ENCODE peak calls at places on chromosomes 5 and 9, in seven cellular contexts. One of them, this sample, is unnamed.

GRCh38 chr5:1288439-1289335 is 6.2 kb downstream of the TERT start:
- DNase-seq in PC-9: no peak
- DNase-seq in AG08396: no peak
- DNase-seq in astrocyte of the spinal cord: no peak
- DNase-seq in HCT116: no peak
- DNase-seq in fibroblast of pulmonary artery: no peak
- DNase-seq in activated T-cell treated with anti-CD3 and anti-CD28 coated beads for 1 hour: no peak
- DNase-seq in this sample: no peak

GRCh38 chr5:117455236-117456233 is 880.9 kb upstream of the SEMA6A start:
- DNase-seq in PC-9: peak
- DNase-seq in AG08396: no peak
- DNase-seq in astrocyte of the spinal cord: no peak
- DNase-seq in HCT116: peak
- DNase-seq in fibroblast of pulmonary artery: no peak
- DNase-seq in activated T-cell treated with anti-CD3 and anti-CD28 coated beads for 1 hour: no peak
- DNase-seq in this sample: no peak

GRCh38 chr5:125412051-125412560 is 665.7 kb upstream of the ZNF608 start:
- DNase-seq in PC-9: no peak
- DNase-seq in AG08396: no peak
- DNase-seq in astrocyte of the spinal cord: peak
- DNase-seq in HCT116: no peak
- DNase-seq in fibroblast of pulmonary artery: peak
- DNase-seq in activated T-cell treated with anti-CD3 and anti-CD28 coated beads for 1 hour: no peak
- DNase-seq in this sample: peak

GRCh38 chr5:44646016-44646415 is 162.7 kb upstream of the MRPS30 start:
- DNase-seq in PC-9: no peak
- DNase-seq in AG08396: no peak
- DNase-seq in astrocyte of the spinal cord: no peak
- DNase-seq in HCT116: no peak
- DNase-seq in fibroblast of pulmonary artery: no peak
- DNase-seq in activated T-cell treated with anti-CD3 and anti-CD28 coated beads for 1 hour: no peak
- DNase-seq in this sample: no peak

GRCh38 chr9:121863931-121864330 is 212.5 kb downstream of the DAB2IP start:
- DNase-seq in PC-9: no peak
- DNase-seq in AG08396: no peak
- DNase-seq in astrocyte of the spinal cord: no peak
- DNase-seq in HCT116: no peak
- DNase-seq in fibroblast of pulmonary artery: peak
- DNase-seq in activated T-cell treated with anti-CD3 and anti-CD28 coated beads for 1 hour: no peak
- DNase-seq in this sample: no peak

GRCh38 chr5:55692509-55692908 is 19.6 kb downstream of the SLC38A9 start:
- DNase-seq in PC-9: no peak
- DNase-seq in AG08396: no peak
- DNase-seq in astrocyte of the spinal cord: no peak
- DNase-seq in HCT116: no peak
- DNase-seq in fibroblast of pulmonary artery: no peak
- DNase-seq in activated T-cell treated with anti-CD3 and anti-CD28 coated beads for 1 hour: no peak
- DNase-seq in this sample: no peak

GRCh38 chr5:93249651-93250289 is 331.2 kb downstream of the NR2F1-AS1 start:
- DNase-seq in PC-9: peak
- DNase-seq in AG08396: peak
- DNase-seq in astrocyte of the spinal cord: peak
- DNase-seq in HCT116: peak
- DNase-seq in fibroblast of pulmonary artery: peak
- DNase-seq in activated T-cell treated with anti-CD3 and anti-CD28 coated beads for 1 hour: no peak
- DNase-seq in this sample: peak

GRCh38 chr5:161058751-161059150 is 206.7 kb upstream of the ATP10B start:
- DNase-seq in PC-9: no peak
- DNase-seq in AG08396: no peak
- DNase-seq in astrocyte of the spinal cord: peak
- DNase-seq in HCT116: no peak
- DNase-seq in fibroblast of pulmonary artery: no peak
- DNase-seq in activated T-cell treated with anti-CD3 and anti-CD28 coated beads for 1 hour: no peak
- DNase-seq in this sample: no peak

GRCh38 chr5:139383275-139383992 is at the start of gene SLC23A1:
- DNase-seq in PC-9: peak
- DNase-seq in AG08396: peak
- DNase-seq in astrocyte of the spinal cord: no peak
- DNase-seq in HCT116: no peak
- DNase-seq in fibroblast of pulmonary artery: no peak
- DNase-seq in activated T-cell treated with anti-CD3 and anti-CD28 coated beads for 1 hour: no peak
- DNase-seq in this sample: no peak

GRCh38 chr5:68007446-68007845 is 208.1 kb upstream of the PIK3R1 start:
- DNase-seq in PC-9: no peak
- DNase-seq in AG08396: peak
- DNase-seq in astrocyte of the spinal cord: peak
- DNase-seq in HCT116: no peak
- DNase-seq in fibroblast of pulmonary artery: peak
- DNase-seq in activated T-cell treated with anti-CD3 and anti-CD28 coated beads for 1 hour: no peak
- DNase-seq in this sample: no peak

GRCh38 chr9:114900937-114901802 is 29.2 kb downstream of the TNFSF8 start:
- DNase-seq in PC-9: no peak
- DNase-seq in AG08396: no peak
- DNase-seq in astrocyte of the spinal cord: peak
- DNase-seq in HCT116: no peak
- DNase-seq in fibroblast of pulmonary artery: peak
- DNase-seq in activated T-cell treated with anti-CD3 and anti-CD28 coated beads for 1 hour: no peak
- DNase-seq in this sample: no peak

GRCh38 chr9:123710299-123710698 is 219.6 kb downstream of the DENND1A start:
- DNase-seq in PC-9: no peak
- DNase-seq in AG08396: peak
- DNase-seq in astrocyte of the spinal cord: peak
- DNase-seq in HCT116: no peak
- DNase-seq in fibroblast of pulmonary artery: peak
- DNase-seq in activated T-cell treated with anti-CD3 and anti-CD28 coated beads for 1 hour: no peak
- DNase-seq in this sample: peak